ENCODE peak calls at places on chromosomes 11 and 22, in ten cellular contexts. L, T, M, Z, F, O, D, N, P and E are unnamed samples.

GRCh38 chr11:44916797-44917196 is 33.9 kb downstream of the TP53I11 start:
- DNase-seq in L (no peak), T (no peak), M (no peak), Z (no peak), F (no peak), O (no peak), D (no peak), N (no peak), P (no peak), E (no peak)

GRCh38 chr11:78171951-78172350 is 16.5 kb downstream of the KCTD21 start:
- DNase-seq in L (no peak), T (no peak), M (no peak), Z (no peak), F (no peak), O (no peak), D (no peak), N (no peak), P (no peak), E (no peak)

GRCh38 chr22:30948930-30949342 is 19.6 kb downstream of the MORC2 start:
- DNase-seq in L (no peak), T (no peak), M (no peak), Z (no peak), F (no peak), O (no peak), D (no peak), N (no peak), P (no peak), E (no peak)

GRCh38 chr11:123601136-123601535 is 53.3 kb downstream of the SCN3B start:
- DNase-seq in L (no peak), T (no peak), M (no peak), Z (no peak), F (no peak), O (no peak), D (no peak), N (peak), P (no peak), E (no peak)

GRCh38 chr22:30555282-30556210 is 9.0 kb upstream of the SEC14L6 start:
- DNase-seq in L (no peak), T (peak), M (no peak), Z (no peak), F (no peak), O (no peak), D (no peak), N (no peak), P (no peak), E (no peak)

GRCh38 chr22:25364736-25365241 is 145.3 kb downstream of the CRYBB2 start:
- DNase-seq in L (no peak), T (no peak), M (no peak), Z (no peak), F (no peak), O (no peak), D (no peak), N (no peak), P (no peak), E (no peak)

GRCh38 chr11:117993988-117994741 is 8.0 kb downstream of the IL10RA start:
- DNase-seq in L (no peak), T (no peak), M (no peak), Z (no peak), F (no peak), O (no peak), D (no peak), N (no peak), P (no peak), E (no peak)

GRCh38 chr11:3044004-3044403 is 13.2 kb downstream of the CARS1 start:
- DNase-seq in L (no peak), T (no peak), M (no peak), Z (no peak), F (no peak), O (no peak), D (no peak), N (no peak), P (no peak), E (no peak)

GRCh38 chr11:46537851-46538295 is 56.0 kb downstream of the AMBRA1 start:
- DNase-seq in L (peak), T (peak), M (no peak), Z (peak), F (peak), O (peak), D (peak), N (no peak), P (peak), E (peak)

GRCh38 chr11:19628018-19628417 is 84.6 kb upstream of the NAV2 start:
- DNase-seq in L (peak), T (no peak), M (no peak), Z (peak), F (peak), O (peak), D (no peak), N (peak), P (no peak), E (no peak)

GRCh38 chr11:124879229-124879998 is 14.2 kb downstream of the ROBO3 start:
- DNase-seq in L (peak), T (no peak), M (peak), Z (no peak), F (no peak), O (no peak), D (no peak), N (no peak), P (no peak), E (no peak)

GRCh38 chr11:36214976-36215687 is 74.1 kb downstream of the COMMD9 start:
- DNase-seq in L (no peak), T (no peak), M (no peak), Z (no peak), F (no peak), O (no peak), D (no peak), N (no peak), P (no peak), E (no peak)

GRCh38 chr11:104727768-104728167 is 170.5 kb downstream of the CASP12 start:
- DNase-seq in L (no peak), T (no peak), M (no peak), Z (no peak), F (no peak), O (no peak), D (no peak), N (no peak), P (no peak), E (no peak)

GRCh38 chr11:94597896-94598295 is 30.7 kb downstream of the PIWIL4 start:
- DNase-seq in L (no peak), T (no peak), M (no peak), Z (no peak), F (no peak), O (no peak), D (no peak), N (no peak), P (no peak), E (no peak)
- TF ChIP-seq CTCF in L (no peak), T (no peak), M (no peak), Z (no peak), F (no peak), O (peak), D (no peak), N (no peak), P (no peak), E (no peak)

DNA sequence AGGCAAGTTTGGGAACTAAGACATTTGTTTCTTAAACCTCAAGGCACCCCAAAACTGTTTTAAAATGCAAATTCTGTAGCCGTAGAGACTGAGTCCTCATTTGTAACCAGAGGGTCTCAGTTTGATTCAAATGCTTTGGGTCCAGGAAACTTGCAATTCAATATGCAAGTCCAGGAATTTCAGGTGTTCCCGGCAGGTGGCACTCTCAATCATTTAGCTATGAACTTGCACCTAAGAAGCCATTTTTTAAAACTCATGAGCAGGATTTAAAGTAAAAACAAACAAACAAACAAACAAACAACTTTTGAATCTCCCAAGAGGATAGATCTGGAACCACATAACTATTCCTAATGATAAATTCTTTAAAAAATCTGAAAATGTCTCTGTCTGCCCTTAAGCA is 8.7 kb upstream of the ABTB2 start:
- DNase-seq in L (no peak), T (peak), M (no peak), Z (no peak), F (no peak), O (no peak), D (peak), N (no peak), P (no peak), E (peak)
- TF ChIP-seq CTCF in L (no peak), T (peak), M (peak), Z (peak), F (no peak), O (no peak), D (no peak), N (peak), P (no peak), E (peak)

DNA sequence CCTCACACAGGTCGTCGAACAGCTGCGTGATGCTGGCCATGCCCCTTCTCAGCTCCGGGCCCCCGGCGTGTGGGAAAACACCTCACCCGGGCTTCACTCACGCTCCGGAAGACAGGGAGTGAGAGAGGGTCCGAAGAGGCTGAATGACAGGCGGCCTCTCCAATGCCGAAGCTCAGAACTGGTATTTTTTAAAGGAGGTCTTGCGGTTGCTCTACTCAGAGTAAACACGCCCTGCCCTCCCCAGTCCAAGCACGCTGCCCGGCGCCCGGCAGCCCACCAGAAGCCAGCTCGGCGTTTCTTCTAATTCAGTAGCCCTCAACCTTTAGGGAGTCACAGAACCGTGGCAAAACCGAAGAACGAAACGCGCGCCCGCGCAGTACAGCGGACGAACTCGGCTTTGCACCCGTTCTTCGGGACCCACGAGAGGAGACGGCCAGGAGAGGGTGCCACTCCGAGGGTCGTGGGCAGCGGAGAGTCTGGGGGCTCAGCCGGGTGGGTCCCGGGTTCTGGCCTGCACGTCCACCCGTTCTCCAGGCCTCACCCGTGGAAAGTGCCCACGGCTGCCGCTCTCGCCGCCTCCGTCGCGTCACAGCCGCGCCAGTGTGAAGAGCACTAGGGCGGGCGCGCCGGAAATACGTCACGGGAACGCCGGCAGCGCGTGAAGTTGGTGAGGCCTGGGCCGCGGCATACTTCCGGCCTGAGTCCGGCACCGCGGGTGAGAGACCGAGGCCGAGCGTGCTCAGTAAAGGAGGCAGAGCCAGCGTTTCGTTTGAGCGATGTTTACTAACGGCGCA is at the start of gene TUBGCP6:
- DNase-seq in L (peak), T (peak), M (peak), Z (peak), F (peak), O (peak), D (peak), N (peak), P (peak), E (peak)
- TF ChIP-seq CTCF in L (no peak), T (peak), M (peak), Z (peak), F (peak), O (peak), D (no peak), N (peak), P (no peak), E (no peak)

GRCh38 chr11:130427581-130428211 is 713 bp downstream of the ADAMTS8 start:
- DNase-seq in L (no peak), T (peak), M (no peak), Z (no peak), F (no peak), O (peak), D (no peak), N (no peak), P (peak), E (no peak)
- TF ChIP-seq CTCF in L (no peak), T (peak), M (peak), Z (peak), F (no peak), O (peak), D (no peak), N (peak), P (peak), E (no peak)

GRCh38 chr11:65314501-65315203 is at the start of gene CDC42EP2:
- DNase-seq in L (peak), T (peak), M (peak), Z (peak), F (peak), O (peak), D (peak), N (no peak), P (peak), E (peak)

GRCh38 chr11:65315204-65315865 is 669 bp downstream of the CDC42EP2 start:
- DNase-seq in L (peak), T (peak), M (peak), Z (peak), F (peak), O (peak), D (peak), N (no peak), P (peak), E (peak)

GRCh38 chr11:65316979-65317786 is 2.5 kb downstream of the CDC42EP2 start:
- DNase-seq in L (peak), T (peak), M (no peak), Z (peak), F (peak), O (peak), D (no peak), N (peak), P (peak), E (no peak)

GRCh38 chr11:65316311-65316978 is 1.8 kb downstream of the CDC42EP2 start:
- DNase-seq in L (peak), T (peak), M (no peak), Z (peak), F (no peak), O (peak), D (no peak), N (peak), P (peak), E (no peak)

DNA sequence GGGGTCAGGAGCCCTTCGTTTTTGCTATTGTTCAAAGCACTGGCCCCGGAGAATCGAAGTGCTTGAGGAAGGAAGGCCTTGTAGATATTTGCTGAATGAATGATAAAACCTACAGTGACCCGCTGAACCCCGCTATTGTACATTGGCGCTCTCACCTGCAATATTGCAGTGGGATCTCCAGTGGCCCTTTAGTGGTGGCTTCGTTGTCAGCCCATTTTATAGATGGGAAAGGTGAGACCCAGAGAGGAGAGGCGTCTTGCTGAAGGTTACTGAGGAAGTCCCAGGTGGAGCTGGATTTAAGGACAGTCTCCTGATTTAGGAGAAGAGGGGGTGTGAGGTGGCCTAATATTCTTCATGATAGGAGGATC is 1.2 kb downstream of the CDC42EP2 start:
- DNase-seq in L (no peak), T (no peak), M (no peak), Z (no peak), F (no peak), O (no peak), D (no peak), N (no peak), P (no peak), E (no peak)
- TF ChIP-seq CTCF in L (no peak), T (peak), M (peak), Z (no peak), F (no peak), O (no peak), D (no peak), N (no peak), P (peak), E (no peak)

GRCh38 chr11:69947059-69947771 is 128.0 kb upstream of the FGF3 start:
- DNase-seq in L (no peak), T (no peak), M (no peak), Z (peak), F (no peak), O (no peak), D (no peak), N (no peak), P (no peak), E (no peak)

GRCh38 chr11:69949327-69949726 is 128.8 kb upstream of the ANO1 start:
- DNase-seq in L (no peak), T (peak), M (no peak), Z (no peak), F (peak), O (no peak), D (no peak), N (peak), P (no peak), E (no peak)

GRCh38 chr11:69950120-69950519 is 128.0 kb upstream of the ANO1 start:
- DNase-seq in L (no peak), T (peak), M (no peak), Z (no peak), F (no peak), O (no peak), D (peak), N (no peak), P (peak), E (peak)

GRCh38 chr11:69947772-69948255 is 128.6 kb upstream of the FGF3 start:
- DNase-seq in L (no peak), T (no peak), M (no peak), Z (peak), F (no peak), O (no peak), D (no peak), N (no peak), P (no peak), E (no peak)

GRCh38 chr11:69948256-69949141 is 129.3 kb upstream of the FGF3 start:
- DNase-seq in L (no peak), T (peak), M (no peak), Z (peak), F (no peak), O (no peak), D (no peak), N (no peak), P (no peak), E (no peak)
- TF ChIP-seq CTCF in L (no peak), T (peak), M (peak), Z (no peak), F (no peak), O (no peak), D (no peak), N (no peak), P (no peak), E (no peak)

DNA sequence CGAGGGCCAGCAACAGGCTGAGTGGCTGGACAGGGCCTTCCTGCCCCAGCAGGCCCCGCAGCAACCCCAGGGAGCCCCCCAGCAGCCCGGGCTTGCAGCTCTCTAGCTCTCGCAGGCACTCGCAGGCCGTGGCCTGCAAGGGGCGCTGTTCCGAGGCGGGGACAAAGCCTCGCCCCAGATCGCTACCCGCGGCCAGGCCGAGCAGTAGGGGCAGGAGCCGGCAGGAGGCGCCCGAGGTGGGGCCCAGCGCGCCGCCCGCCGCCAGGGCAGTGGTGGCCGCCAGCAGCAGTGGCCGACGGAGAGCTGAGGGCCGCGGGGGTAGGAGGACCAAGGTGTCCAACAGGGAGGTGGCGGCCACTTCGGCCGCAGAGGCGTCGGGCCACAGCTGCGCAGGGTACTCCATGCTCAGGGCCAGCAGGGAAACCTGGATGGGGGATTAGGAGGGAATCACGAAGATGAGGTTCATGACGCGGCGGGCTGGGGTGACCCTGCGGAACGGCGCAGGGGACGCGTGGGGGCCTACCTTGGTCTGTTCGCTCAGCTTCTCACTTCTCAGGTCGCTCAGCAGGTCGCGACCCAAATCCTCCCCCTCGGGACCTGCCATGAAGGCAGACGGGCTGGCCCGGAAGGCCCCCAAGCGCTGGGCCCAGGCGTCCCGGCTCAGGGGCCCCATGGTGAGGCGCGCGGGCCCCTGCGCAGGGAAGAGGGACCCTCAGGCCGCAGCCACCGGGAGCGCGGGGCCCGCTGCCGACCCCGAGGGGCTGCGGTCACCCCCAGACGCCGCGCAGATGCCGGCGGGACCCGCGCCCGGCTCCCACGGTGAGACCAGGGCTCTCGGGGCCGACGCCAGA is 632 bp downstream of the AP5B1 start:
- DNase-seq in L (peak), T (peak), M (peak), Z (peak), F (peak), O (peak), D (peak), N (no peak), P (peak), E (peak)
- TF ChIP-seq CTCF in L (no peak), T (peak), M (peak), Z (peak), F (peak), O (peak), D (peak), N (peak), P (peak), E (peak)

DNA sequence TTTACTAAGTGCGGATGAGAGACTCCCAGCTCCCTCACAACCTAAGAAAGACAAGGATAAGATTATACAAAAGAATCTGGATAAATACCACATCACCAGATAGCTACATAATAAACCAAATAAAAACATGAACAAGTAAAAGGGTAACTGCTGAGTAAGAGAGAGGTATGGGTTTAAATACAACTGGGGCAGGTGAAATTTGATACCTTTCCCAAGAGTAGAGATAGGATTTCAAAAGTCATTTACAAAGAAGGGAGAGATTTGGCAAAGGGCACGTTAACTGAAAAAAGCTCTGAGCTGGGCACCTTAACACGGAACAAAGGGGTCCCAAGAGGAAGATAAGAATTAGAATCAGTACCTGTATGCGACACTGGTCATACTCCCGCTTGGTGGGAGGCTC is 1.7 kb downstream of the UBXN1 start:
- DNase-seq in L (no peak), T (no peak), M (no peak), Z (no peak), F (no peak), O (no peak), D (no peak), N (no peak), P (no peak), E (no peak)
- TF ChIP-seq CTCF in L (no peak), T (no peak), M (no peak), Z (no peak), F (no peak), O (no peak), D (no peak), N (no peak), P (no peak), E (no peak)